ENCODE peak calls at places on chromosome 13, in eight cellular contexts. N is activated naive CD4-positive, alpha-beta T cell treated with anti-CD3 and anti-CD28 coated beads, Interleukin-2, amount 10 ng/mL, durations not matched to agents 7 days and 5 days; B is stomach; G is OCI-LY7; K is LHCN-M2; A is Jurkat, Clone E6-1; J is progenitor cell of endocrine pancreas; F is foreskin fibroblast. M is an unnamed sample.

GRCh38 chr13:74320282-74320681 is 186.1 kb upstream of the KLF12 start:
- DNase-seq in K (no peak), N (no peak), A (no peak), J (no peak), G (no peak), F (no peak), B (no peak), M (no peak)

GRCh38 chr13:41370736-41371135 is 59.7 kb downstream of the NAA16 start:
- DNase-seq in N (no peak), G (no peak), F (peak), A (no peak), B (no peak), J (no peak), K (no peak), M (peak)

GRCh38 chr13:100673376-100673830 is 1.2 kb downstream of the TMTC4 start:
- DNase-seq in F (no peak), N (no peak), A (no peak), J (peak), B (no peak), K (no peak), G (no peak), M (no peak)

GRCh38 chr13:114090476-114090875 is 41.9 kb downstream of the RASA3 start:
- DNase-seq in K (no peak), A (no peak), F (no peak), J (no peak), N (no peak), B (no peak), G (no peak), M (no peak)

GRCh38 chr13:32025730-32026129 is 5.8 kb upstream of the FRY start:
- DNase-seq in G (no peak), N (no peak), B (no peak), K (no peak), A (no peak), J (no peak), F (no peak), M (no peak)

GRCh38 chr13:51311957-51312520 is 27.5 kb upstream of the SERPINE3 start:
- DNase-seq in A (no peak), N (no peak), F (no peak), K (no peak), B (no peak), G (no peak), J (no peak), M (no peak)

GRCh38 chr13:35549481-35549880 is 73.0 kb upstream of the MAB21L1 start:
- DNase-seq in G (no peak), B (no peak), N (no peak), K (peak), J (no peak), F (peak), A (no peak), M (peak)

GRCh38 chr13:49308104-49308875 is 60.6 kb downstream of the CDADC1 start:
- DNase-seq in K (no peak), B (peak), F (peak), J (no peak), G (no peak), N (no peak), A (no peak), M (peak)

GRCh38 chr13:59750860-59751259 is 412.9 kb downstream of the DIAPH3 start:
- DNase-seq in A (no peak), B (no peak), N (no peak), G (no peak), K (peak), J (peak), F (peak), M (peak)

GRCh38 chr13:45036206-45036605 is 46.9 kb downstream of the GPALPP1 start:
- DNase-seq in A (no peak), K (no peak), B (no peak), G (no peak), N (no peak), J (no peak), F (no peak), M (no peak)

GRCh38 chr13:52405767-52406494 is at the start of gene THSD1:
- DNase-seq in N (peak), G (no peak), B (peak), A (no peak), J (peak), K (peak), F (peak), M (peak)

GRCh38 chr13:44974056-44974798 is 15.0 kb downstream of the NUFIP1 start:
- DNase-seq in F (peak), J (no peak), B (peak), K (peak), G (no peak), N (no peak), A (no peak), M (peak)

GRCh38 chr13:53198699-53199098 is 170.1 kb downstream of the OLFM4 start:
- DNase-seq in N (no peak), K (no peak), F (no peak), B (no peak), J (no peak), A (no peak), G (no peak), M (no peak)

GRCh38 chr13:30616927-30617314 is 799 bp upstream of the USPL1 start:
- DNase-seq in G (peak), A (peak), N (peak), B (peak), F (peak), J (peak), K (peak), M (peak)

GRCh38 chr13:46660408-46660807 is 107.4 kb downstream of the LRCH1 start:
- DNase-seq in A (no peak), J (no peak), G (no peak), F (no peak), K (no peak), N (no peak), B (no peak), M (no peak)

GRCh38 chr13:51995677-51996551 is 15.3 kb downstream of the ATP7B start:
- DNase-seq in F (no peak), A (no peak), N (no peak), B (peak), J (no peak), K (no peak), G (no peak), M (no peak)